ENCODE peak calls at places on chromosomes 5 and 9, in six cellular contexts. I, K, C, G, F and Y are unnamed samples.

GRCh38 chr9:3490957-3491356 is 34.8 kb downstream of the RFX3 start:
- DNase-seq in I (no peak), K (no peak), C (no peak), G (no peak), F (no peak), Y (no peak)

GRCh38 chr5:4295663-4296339 is 700.2 kb downstream of the IRX1 start:
- DNase-seq in I (peak), K (no peak), C (no peak), G (no peak), F (no peak), Y (no peak)

GRCh38 chr9:38159599-38159998 is 90.6 kb upstream of the SHB start:
- DNase-seq in I (no peak), K (no peak), C (no peak), G (no peak), F (no peak), Y (no peak)

GRCh38 chr5:2158109-2158508 is 275.4 kb upstream of the IRX4 start:
- DNase-seq in I (no peak), K (no peak), C (no peak), G (no peak), F (no peak), Y (no peak)

GRCh38 chr9:68980341-68980914 is 33.5 kb downstream of the PRKACG start:
- DNase-seq in I (no peak), K (no peak), C (no peak), G (no peak), F (peak), Y (no peak)

GRCh38 chr5:90161399-90161798 is 248.2 kb downstream of the CETN3 start:
- DNase-seq in I (peak), K (no peak), C (peak), G (no peak), F (peak), Y (no peak)

GRCh38 chr9:19023078-19023477 is 9.9 kb downstream of the SAXO1 start:
- DNase-seq in I (no peak), K (no peak), C (no peak), G (no peak), F (no peak), Y (no peak)

GRCh38 chr9:128550226-128550625 is 2.2 kb upstream of the SPTAN1 start:
- DNase-seq in I (no peak), K (no peak), C (no peak), G (no peak), F (no peak), Y (no peak)

GRCh38 chr5:172414618-172415599 is 39.4 kb downstream of the SH3PXD2B start:
- DNase-seq in I (no peak), K (no peak), C (no peak), G (no peak), F (no peak), Y (no peak)

GRCh38 chr9:32881948-32882347 is 98.6 kb downstream of the TMEM215 start:
- DNase-seq in I (no peak), K (no peak), C (no peak), G (no peak), F (no peak), Y (no peak)

GRCh38 chr5:82817897-82818676 is 259.1 kb downstream of the TMEM167A start:
- DNase-seq in I (no peak), K (no peak), C (no peak), G (no peak), F (no peak), Y (no peak)

GRCh38 chr9:130319300-130319699 is 53.7 kb downstream of the HMCN2 start:
- DNase-seq in I (peak), K (no peak), C (no peak), G (no peak), F (no peak), Y (no peak)

GRCh38 chr9:136757328-136757727 is 715 bp downstream of the LCN8 start:
- DNase-seq in I (no peak), K (no peak), C (no peak), G (no peak), F (no peak), Y (no peak)

GRCh38 chr5:57175586-57175985 is 1.7 kb downstream of the GPBP1 start:
- DNase-seq in I (peak), K (no peak), C (no peak), G (no peak), F (peak), Y (no peak)

GRCh38 chr5:78716221-78716620 is 67.6 kb upstream of the LHFPL2 start:
- DNase-seq in I (no peak), K (no peak), C (no peak), G (no peak), F (no peak), Y (no peak)

GRCh38 chr9:112434487-112434886 is 52.1 kb upstream of the KIAA1958 start:
- DNase-seq in I (no peak), K (no peak), C (no peak), G (no peak), F (no peak), Y (no peak)

GRCh38 chr5:146205499-146206202 is 2.2 kb downstream of the RBM27 start:
- DNase-seq in I (no peak), K (no peak), C (no peak), G (no peak), F (no peak), Y (no peak)

GRCh38 chr5:4374866-4375265 is 765.3 kb upstream of the ADAMTS16 start:
- DNase-seq in I (no peak), K (no peak), C (no peak), G (no peak), F (no peak), Y (no peak)

GRCh38 chr9:122095010-122095767 is 2.1 kb upstream of the TTLL11 start:
- DNase-seq in I (peak), K (no peak), C (peak), G (no peak), F (peak), Y (no peak)

GRCh38 chr9:98144076-98144475 is 25.1 kb upstream of the TRIM14 start:
- DNase-seq in I (no peak), K (no peak), C (no peak), G (no peak), F (peak), Y (no peak)

GRCh38 chr9:129378241-129378661 is 200.2 kb upstream of the IER5L start:
- DNase-seq in I (no peak), K (no peak), C (no peak), G (no peak), F (no peak), Y (no peak)

GRCh38 chr9:87535817-87536539 is 38.3 kb downstream of the DAPK1 start:
- DNase-seq in I (no peak), K (no peak), C (no peak), G (no peak), F (no peak), Y (no peak)